ENCODE peak calls at places on chromosomes 4 and X, in eight cellular contexts. I, H, S, O, F, Y, Z and U are unnamed samples.

GRCh38 chr4:138262058-138262838 is 20.1 kb upstream of the SLC7A11 start:
- DNase-seq in I (no peak), H (no peak), S (no peak), O (no peak), F (no peak), Y (no peak), Z (no peak), U (no peak)

GRCh38 chrX:47645530-47645929 is 4.8 kb downstream of the ELK1 start:
- DNase-seq in I (no peak), H (no peak), S (peak), O (no peak), F (no peak), Y (no peak), Z (no peak), U (no peak)

GRCh38 chr4:137343221-137343620 is 189.1 kb downstream of the PCDH18 start:
- DNase-seq in I (no peak), H (no peak), S (no peak), O (no peak), F (no peak), Y (no peak), Z (no peak), U (no peak)

GRCh38 chrX:97527725-97528124 is 644.0 kb downstream of the RPA4 start:
- DNase-seq in I (no peak), H (no peak), S (no peak), O (no peak), F (peak), Y (no peak), Z (no peak), U (no peak)

GRCh38 chr4:126611900-126612299 is 1020.9 kb upstream of the INTU start:
- DNase-seq in I (no peak), H (no peak), S (peak), O (no peak), F (no peak), Y (no peak), Z (no peak), U (no peak)

GRCh38 chrX:132837126-132837525 is 121.3 kb downstream of the HS6ST2 start:
- DNase-seq in I (no peak), H (no peak), S (peak), O (no peak), F (no peak), Y (no peak), Z (no peak), U (no peak)

GRCh38 chr4:142160509-142160908 is 524.1 kb downstream of the IL15 start:
- DNase-seq in I (no peak), H (no peak), S (no peak), O (no peak), F (no peak), Y (no peak), Z (no peak), U (no peak)

GRCh38 chrX:120672389-120672788 is 42.5 kb upstream of the C1GALT1C1 start:
- DNase-seq in I (no peak), H (no peak), S (peak), O (no peak), F (no peak), Y (peak), Z (no peak), U (no peak)

GRCh38 chr4:38717604-38718003 is 53.6 kb downstream of the KLF3 start:
- DNase-seq in I (no peak), H (no peak), S (peak), O (no peak), F (no peak), Y (no peak), Z (no peak), U (no peak)

GRCh38 chrX:3576886-3577516 is 136.4 kb downstream of the PRKX start:
- DNase-seq in I (peak), H (no peak), S (peak), O (no peak), F (no peak), Y (no peak), Z (no peak), U (no peak)

GRCh38 chr4:126715067-126715466 is 917.7 kb upstream of the INTU start:
- DNase-seq in I (no peak), H (no peak), S (no peak), O (no peak), F (no peak), Y (no peak), Z (no peak), U (no peak)

GRCh38 chr4:2462218-2462991 is 6.5 kb upstream of the RNF4 start:
- DNase-seq in I (no peak), H (no peak), S (peak), O (peak), F (no peak), Y (no peak), Z (peak), U (no peak)

GRCh38 chrX:124151195-124151594 is 181.3 kb upstream of the TEX13D start:
- DNase-seq in I (no peak), H (no peak), S (no peak), O (no peak), F (no peak), Y (no peak), Z (no peak), U (no peak)

GRCh38 chr4:27189683-27190082 is 329.0 kb downstream of the STIM2 start:
- DNase-seq in I (no peak), H (no peak), S (no peak), O (no peak), F (no peak), Y (no peak), Z (no peak), U (no peak)

GRCh38 chrX:1754077-1754476 is 139.2 kb downstream of the ASMT start:
- DNase-seq in I (no peak), H (no peak), S (no peak), O (no peak), F (no peak), Y (no peak), Z (no peak), U (no peak)

GRCh38 chrX:136636121-136636520 is 11.8 kb upstream of the CD40LG start:
- DNase-seq in I (no peak), H (no peak), S (no peak), O (no peak), F (no peak), Y (no peak), Z (no peak), U (no peak)

GRCh38 chr4:87073570-87074470 is 139.0 kb downstream of the AFF1 start:
- DNase-seq in I (no peak), H (peak), S (peak), O (no peak), F (peak), Y (no peak), Z (peak), U (no peak)

GRCh38 chrX:132044953-132045352 is 21.9 kb downstream of the STK26 start:
- DNase-seq in I (no peak), H (no peak), S (peak), O (no peak), F (no peak), Y (no peak), Z (no peak), U (no peak)

GRCh38 chr4:109955146-109955545 is 42.5 kb downstream of the EGF start:
- DNase-seq in I (no peak), H (no peak), S (no peak), O (no peak), F (no peak), Y (no peak), Z (no peak), U (no peak)

GRCh38 chrX:79182616-79183015 is 38.1 kb downstream of the GPR174 start:
- DNase-seq in I (no peak), H (no peak), S (no peak), O (no peak), F (peak), Y (no peak), Z (no peak), U (no peak)

GRCh38 chrX:79176028-79176427 is 31.5 kb downstream of the GPR174 start:
- DNase-seq in I (no peak), H (no peak), S (no peak), O (no peak), F (no peak), Y (no peak), Z (no peak), U (no peak)

GRCh38 chrX:79181401-79181800 is 36.9 kb downstream of the GPR174 start:
- DNase-seq in I (no peak), H (no peak), S (no peak), O (no peak), F (no peak), Y (no peak), Z (no peak), U (no peak)
- TF ChIP-seq CTCF in I (no peak), H (no peak), S (no peak), O (no peak), F (no peak), Y (no peak), Z (no peak), U (no peak)

DNA sequence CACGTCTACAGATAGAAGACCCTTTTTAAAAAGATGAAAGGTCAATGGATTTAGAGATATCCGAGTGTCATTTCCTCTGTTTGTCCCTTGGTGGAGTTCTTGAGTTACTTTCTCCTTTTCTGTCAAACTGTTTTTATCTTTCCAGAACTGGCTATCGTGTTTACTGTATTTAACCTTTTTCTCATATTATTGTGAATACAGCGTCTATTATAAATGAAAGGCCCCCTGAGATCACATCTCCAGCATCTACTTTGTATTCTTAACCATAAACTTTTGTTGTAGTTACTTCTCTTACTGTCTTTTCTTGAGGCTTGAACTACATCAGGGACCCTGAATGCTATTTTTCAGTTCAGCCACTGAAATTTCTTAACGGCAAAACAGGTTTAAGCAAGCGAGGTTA is 4.0 kb upstream of the PCDH7 start:
- DNase-seq in I (no peak), H (no peak), S (peak), O (no peak), F (no peak), Y (no peak), Z (no peak), U (no peak)
- TF ChIP-seq CTCF in I (peak), H (no peak), S (peak), O (peak), F (no peak), Y (peak), Z (no peak), U (no peak)

GRCh38 chr4:113438596-113438995 is 322.9 kb downstream of the CAMK2D start:
- DNase-seq in I (no peak), H (no peak), S (no peak), O (no peak), F (no peak), Y (no peak), Z (no peak), U (no peak)

GRCh38 chr4:113435893-113436292 is 325.6 kb downstream of the CAMK2D start:
- DNase-seq in I (peak), H (no peak), S (peak), O (no peak), F (no peak), Y (peak), Z (no peak), U (no peak)

GRCh38 chr4:113434247-113434587 is 327.3 kb downstream of the CAMK2D start:
- DNase-seq in I (no peak), H (no peak), S (peak), O (no peak), F (no peak), Y (no peak), Z (no peak), U (no peak)

GRCh38 chr4:113437124-113437523 is 324.4 kb downstream of the CAMK2D start:
- DNase-seq in I (no peak), H (no peak), S (peak), O (no peak), F (no peak), Y (no peak), Z (no peak), U (no peak)

GRCh38 chr4:113436360-113436759 is 325.2 kb downstream of the CAMK2D start:
- DNase-seq in I (peak), H (no peak), S (peak), O (no peak), F (no peak), Y (no peak), Z (no peak), U (no peak)
- TF ChIP-seq CTCF in I (no peak), H (no peak), S (no peak), O (no peak), F (no peak), Y (no peak), Z (no peak), U (no peak)

GRCh38 chr4:145011636-145012035 is 86.4 kb downstream of the ANAPC10 start:
- DNase-seq in I (no peak), H (no peak), S (peak), O (no peak), F (no peak), Y (no peak), Z (no peak), U (no peak)

GRCh38 chr4:145012841-145013240 is 85.2 kb downstream of the ANAPC10 start:
- DNase-seq in I (peak), H (no peak), S (peak), O (no peak), F (no peak), Y (no peak), Z (no peak), U (no peak)

GRCh38 chr4:145019346-145019745 is 78.7 kb downstream of the ANAPC10 start:
- DNase-seq in I (no peak), H (no peak), S (no peak), O (no peak), F (peak), Y (no peak), Z (no peak), U (no peak)

DNA sequence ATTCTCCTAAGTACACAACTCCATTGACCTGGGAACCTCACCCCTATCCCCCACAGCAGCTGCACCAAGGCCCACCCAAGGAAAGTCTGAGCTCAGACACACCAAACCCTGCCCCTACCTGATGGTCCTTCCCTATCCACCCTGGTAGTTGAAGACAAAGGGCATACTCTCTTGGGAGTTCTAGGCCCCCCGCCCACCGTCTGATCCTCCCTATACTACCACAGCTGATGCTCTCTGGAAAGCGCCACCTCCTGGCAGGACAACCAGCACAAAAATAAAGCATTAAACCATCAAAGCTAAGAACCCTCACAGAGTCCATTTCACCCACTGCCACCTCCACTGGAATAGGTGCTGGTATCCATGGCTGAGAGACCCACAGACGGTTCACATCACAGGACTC is 83.6 kb downstream of the ANAPC10 start:
- DNase-seq in I (no peak), H (no peak), S (no peak), O (no peak), F (no peak), Y (no peak), Z (no peak), U (no peak)
- TF ChIP-seq CTCF in I (no peak), H (no peak), S (no peak), O (no peak), F (no peak), Y (no peak), Z (no peak), U (no peak)

GRCh38 chr4:73864365-73864764 is 4.8 kb upstream of the CXCL1 start:
- DNase-seq in I (no peak), H (no peak), S (peak), O (no peak), F (no peak), Y (no peak), Z (no peak), U (no peak)
- TF ChIP-seq CTCF in I (peak), H (no peak), S (peak), O (peak), F (peak), Y (peak), Z (no peak), U (peak)

GRCh38 chrX:51862920-51863319 is 30.5 kb upstream of the MAGED1 start:
- DNase-seq in I (no peak), H (no peak), S (no peak), O (no peak), F (no peak), Y (no peak), Z (no peak), U (no peak)

GRCh38 chrX:51855698-51856097 is 37.7 kb upstream of the MAGED1 start:
- DNase-seq in I (no peak), H (no peak), S (no peak), O (no peak), F (no peak), Y (no peak), Z (no peak), U (no peak)

GRCh38 chrX:51866156-51866555 is 27.3 kb upstream of the MAGED1 start:
- DNase-seq in I (no peak), H (no peak), S (peak), O (no peak), F (no peak), Y (no peak), Z (no peak), U (no peak)

GRCh38 chrX:51857159-51857733 is 36.2 kb upstream of the MAGED1 start:
- DNase-seq in I (no peak), H (no peak), S (no peak), O (no peak), F (no peak), Y (no peak), Z (no peak), U (no peak)

GRCh38 chrX:51860679-51861078 is 32.7 kb upstream of the MAGED1 start:
- DNase-seq in I (peak), H (no peak), S (peak), O (no peak), F (no peak), Y (no peak), Z (no peak), U (no peak)
- TF ChIP-seq CTCF in I (peak), H (peak), S (peak), O (peak), F (peak), Y (peak), Z (no peak), U (no peak)

GRCh38 chr4:5050520-5050955 is 742 bp upstream of the STK32B start:
- DNase-seq in I (no peak), H (no peak), S (peak), O (peak), F (no peak), Y (peak), Z (no peak), U (peak)
- TF ChIP-seq CTCF in I (peak), H (peak), S (peak), O (peak), F (peak), Y (peak), Z (no peak), U (peak)

GRCh38 chrX:77276742-77277141 is 170.4 kb upstream of the FGF16 start:
- DNase-seq in I (no peak), H (no peak), S (no peak), O (no peak), F (no peak), Y (no peak), Z (no peak), U (no peak)
- TF ChIP-seq CTCF in I (no peak), H (no peak), S (no peak), O (no peak), F (no peak), Y (no peak), Z (no peak), U (no peak)

DNA sequence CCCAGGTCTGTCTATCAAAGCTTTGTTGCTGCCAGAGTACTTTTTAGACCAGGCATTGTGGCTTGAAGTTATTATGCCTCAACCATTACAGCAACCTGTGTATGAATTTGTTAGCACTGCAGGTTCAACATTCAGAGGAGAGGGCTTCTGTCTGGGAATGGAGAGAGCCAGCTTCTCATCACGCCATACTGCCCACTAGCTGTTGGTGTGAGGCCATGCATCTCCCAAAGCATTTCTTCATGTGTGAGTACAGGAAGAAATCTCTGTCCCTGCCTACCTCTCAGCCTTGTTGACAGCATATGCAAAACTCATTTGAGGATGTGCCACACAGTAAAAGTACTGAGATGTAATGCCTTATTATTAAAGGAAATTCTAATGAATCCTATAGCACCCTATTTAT is 76.9 kb upstream of the PPARGC1A start:
- DNase-seq in I (no peak), H (no peak), S (peak), O (no peak), F (no peak), Y (no peak), Z (no peak), U (no peak)
- TF ChIP-seq CTCF in I (peak), H (no peak), S (peak), O (peak), F (peak), Y (no peak), Z (no peak), U (no peak)

DNA sequence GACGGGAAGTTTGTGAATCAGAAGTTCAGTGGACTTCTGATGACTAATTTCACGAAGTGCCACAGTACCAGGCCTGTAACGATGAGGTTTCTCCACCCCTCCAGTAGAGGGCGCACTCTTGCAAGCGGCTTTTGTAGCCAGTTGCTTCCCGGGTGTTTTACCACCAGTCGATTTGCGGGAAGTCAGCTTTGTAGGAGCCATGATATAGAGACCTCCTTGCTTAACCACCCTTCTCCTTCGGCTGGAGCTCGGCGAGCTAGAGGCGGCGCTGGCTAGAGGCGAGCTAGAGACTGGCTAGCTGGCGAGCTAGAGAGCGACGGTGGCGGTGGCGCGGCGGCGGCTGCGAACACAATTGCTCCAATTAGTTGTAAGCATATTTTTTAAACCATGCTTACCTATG is 72.0 kb downstream of the IL1RAPL1 start:
- DNase-seq in I (no peak), H (no peak), S (no peak), O (no peak), F (no peak), Y (no peak), Z (no peak), U (no peak)
- TF ChIP-seq CTCF in I (peak), H (no peak), S (peak), O (peak), F (peak), Y (peak), Z (no peak), U (peak)